ENCODE peak calls at places on chromosomes 13 and 19, in six cellular contexts. I is B cell, H is left ventricle myocardium inferior, Y is upper lobe of right lung, P is tibial artery, Z is fibroblast of lung. W is an unnamed sample.

GRCh38 chr13:26022538-26023292 is 29.1 kb downstream of the SHISA2 start:
- DNase-seq in I (no peak), H (peak; percentile 83), Y (peak; percentile 87), P (peak; percentile 81), Z (peak; percentile 77), W (no peak)

GRCh38 chr13:63044617-63045016 is 1629.0 kb upstream of the PCDH20 start:
- DNase-seq in I (no peak), H (no peak), Y (no peak), P (no peak), Z (no peak), W (no peak)

GRCh38 chr13:94595006-94595942 is 678 bp downstream of the TGDS start:
- DNase-seq in I (no peak), H (no peak), Y (no peak), P (no peak), Z (peak; percentile 29), W (peak; percentile 21)

GRCh38 chr19:6765738-6766356 is 1.4 kb downstream of the SH2D3A start:
- DNase-seq in I (no peak), H (no peak), Y (peak; percentile 95), P (no peak), Z (no peak), W (peak; percentile 2)

GRCh38 chr13:99275093-99275469 is 16.9 kb upstream of the GPR18 start:
- DNase-seq in I (no peak), H (no peak), Y (no peak), P (no peak), Z (peak; percentile 23), W (no peak)

GRCh38 chr19:862529-863304 is 3.3 kb downstream of the CFD start:
- DNase-seq in I (peak; percentile 88), H (no peak), Y (peak; percentile 88), P (peak; percentile 80), Z (peak; percentile 56), W (peak; percentile 91)

GRCh38 chr19:6223461-6224307 is 56.1 kb downstream of the MLLT1 start:
- DNase-seq in I (no peak), H (no peak), Y (no peak), P (no peak), Z (no peak), W (no peak)

GRCh38 chr19:43820098-43820860 is 6.8 kb upstream of the ZNF283 start:
- DNase-seq in I (no peak), H (peak; percentile 54), Y (peak; percentile 71), P (no peak), Z (peak; percentile 66), W (peak; percentile 19)

GRCh38 chr13:106036870-106037269 is 498.6 kb downstream of the EFNB2 start:
- DNase-seq in I (no peak), H (no peak), Y (no peak), P (no peak), Z (no peak), W (no peak)

GRCh38 chr19:35704218-35704617 is at the start of gene ZBTB32:
- DNase-seq in I (no peak), H (no peak), Y (no peak), P (no peak), Z (peak; percentile 47), W (peak; percentile 39)

GRCh38 chr13:79451500-79451962 is 29.4 kb upstream of the NDFIP2 start:
- DNase-seq in I (no peak), H (no peak), Y (no peak), P (no peak), Z (peak; percentile 71), W (peak; percentile 65)

GRCh38 chr19:5134683-5135082 is 165.8 kb downstream of the KDM4B start:
- DNase-seq in I (no peak), H (no peak), Y (no peak), P (no peak), Z (no peak), W (no peak)

GRCh38 chr19:44306283-44306682 is 1.5 kb upstream of the ZNF235 start:
- DNase-seq in I (no peak), H (no peak), Y (no peak), P (no peak), Z (no peak), W (no peak)

GRCh38 chr19:55247621-55248099 is 11.2 kb downstream of the PPP6R1 start:
- DNase-seq in I (peak; percentile 13), H (peak; percentile 56), Y (peak; percentile 82), P (no peak), Z (no peak), W (no peak)

GRCh38 chr13:46961719-46962118 is 64.9 kb upstream of the HTR2A start:
- DNase-seq in I (no peak), H (no peak), Y (no peak), P (no peak), Z (peak; percentile 82), W (peak; percentile 76)

GRCh38 chr19:30224689-30225606 is 147.2 kb upstream of the ZNF536 start:
- DNase-seq in I (peak; percentile 50), H (no peak), Y (no peak), P (no peak), Z (peak; percentile 9), W (peak; percentile 37)

GRCh38 chr19:30221176-30221575 is 151.0 kb upstream of the ZNF536 start:
- DNase-seq in I (no peak), H (no peak), Y (no peak), P (peak; percentile 11), Z (no peak), W (no peak)

GRCh38 chr19:30222993-30223865 is 149.0 kb upstream of the ZNF536 start:
- DNase-seq in I (no peak), H (no peak), Y (no peak), P (no peak), Z (no peak), W (peak; percentile 19)

GRCh38 chr19:30223866-30224688 is 148.1 kb upstream of the ZNF536 start:
- DNase-seq in I (no peak), H (no peak), Y (no peak), P (no peak), Z (no peak), W (no peak)

GRCh38 chr19:30222428-30222873 is 149.7 kb upstream of the ZNF536 start:
- DNase-seq in I (no peak), H (no peak), Y (no peak), P (no peak), Z (no peak), W (peak; percentile 74)
- TF ChIP-seq CTCF in I (peak; percentile 28), H (peak; percentile 80), Y (peak; percentile 55), P (peak; percentile 10), Z (peak; percentile 33), W (peak; percentile 69)

DNA sequence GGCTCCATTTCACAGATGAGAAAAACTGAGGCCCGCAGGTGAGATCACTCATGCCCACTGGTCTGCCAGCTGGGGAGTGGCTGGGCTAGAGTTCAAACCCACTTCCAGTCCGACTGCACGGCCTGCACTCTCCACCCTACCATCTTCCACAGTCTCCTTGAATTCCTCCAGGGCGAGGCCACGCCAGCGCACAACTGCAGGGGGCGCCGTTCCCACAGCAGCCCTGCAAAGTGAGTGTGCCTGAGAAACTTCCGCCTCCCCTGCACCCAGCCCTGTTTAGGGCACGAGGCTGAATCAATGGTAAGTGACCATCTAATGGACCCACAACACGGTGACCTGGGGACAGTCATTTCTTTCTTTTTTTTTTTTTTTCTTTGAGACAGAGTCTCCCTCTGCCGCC is 829 bp upstream of the ATCAY start:
- DNase-seq in I (no peak), H (no peak), Y (no peak), P (no peak), Z (no peak), W (no peak)
- TF ChIP-seq CTCF in I (no peak), H (no peak), Y (no peak), P (no peak), Z (no peak), W (peak; percentile 14)

GRCh38 chr19:2665103-2665502 is 37.4 kb downstream of the GNG7 start:
- DNase-seq in I (no peak), H (peak; percentile 46), Y (no peak), P (no peak), Z (no peak), W (no peak)

GRCh38 chr19:2663920-2664571 is 38.4 kb downstream of the GNG7 start:
- DNase-seq in I (peak; percentile 81), H (peak; percentile 84), Y (no peak), P (no peak), Z (no peak), W (peak; percentile 77)

GRCh38 chr19:2659856-2660432 is 42.5 kb downstream of the GNG7 start:
- DNase-seq in I (no peak), H (no peak), Y (no peak), P (no peak), Z (no peak), W (no peak)

GRCh38 chr19:2666344-2666994 is 36.0 kb downstream of the GNG7 start:
- DNase-seq in I (no peak), H (no peak), Y (no peak), P (no peak), Z (no peak), W (no peak)

DNA sequence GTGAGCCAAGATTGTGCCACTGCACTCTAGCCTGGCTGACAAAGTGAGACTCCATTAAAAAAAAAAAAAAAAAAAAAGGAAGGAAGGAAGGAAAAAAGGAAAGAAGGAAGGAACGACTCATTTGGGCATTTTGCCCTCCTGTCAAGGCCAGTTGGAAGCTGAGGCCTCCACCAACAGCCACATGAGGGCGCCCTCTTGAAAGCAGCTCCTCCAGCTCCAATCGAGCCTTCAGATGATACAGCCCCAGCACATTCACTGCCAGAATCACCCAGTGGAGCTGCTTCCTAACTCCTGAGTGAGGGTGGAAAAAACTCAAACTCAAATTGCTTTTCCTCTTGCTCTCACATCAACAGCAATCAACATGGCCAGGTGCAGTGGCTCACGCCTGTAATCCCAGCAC is 40.9 kb downstream of the GNG7 start:
- DNase-seq in I (no peak), H (no peak), Y (no peak), P (no peak), Z (no peak), W (no peak)
- TF ChIP-seq CTCF in I (no peak), H (no peak), Y (peak; percentile 11), P (no peak), Z (peak; percentile 11), W (peak; percentile 34)

GRCh38 chr13:28754698-28755545 is 36.2 kb upstream of the SLC46A3 start:
- DNase-seq in I (no peak), H (peak; percentile 36), Y (no peak), P (no peak), Z (peak; percentile 1), W (peak; percentile 33)

GRCh38 chr13:28753946-28754345 is 35.2 kb upstream of the SLC46A3 start:
- DNase-seq in I (no peak), H (no peak), Y (no peak), P (no peak), Z (no peak), W (no peak)

GRCh38 chr13:28755546-28755870 is 36.7 kb upstream of the SLC46A3 start:
- DNase-seq in I (no peak), H (no peak), Y (no peak), P (no peak), Z (no peak), W (no peak)

GRCh38 chr13:28751210-28751935 is 32.6 kb upstream of the SLC46A3 start:
- DNase-seq in I (no peak), H (no peak), Y (no peak), P (no peak), Z (no peak), W (no peak)

DNA sequence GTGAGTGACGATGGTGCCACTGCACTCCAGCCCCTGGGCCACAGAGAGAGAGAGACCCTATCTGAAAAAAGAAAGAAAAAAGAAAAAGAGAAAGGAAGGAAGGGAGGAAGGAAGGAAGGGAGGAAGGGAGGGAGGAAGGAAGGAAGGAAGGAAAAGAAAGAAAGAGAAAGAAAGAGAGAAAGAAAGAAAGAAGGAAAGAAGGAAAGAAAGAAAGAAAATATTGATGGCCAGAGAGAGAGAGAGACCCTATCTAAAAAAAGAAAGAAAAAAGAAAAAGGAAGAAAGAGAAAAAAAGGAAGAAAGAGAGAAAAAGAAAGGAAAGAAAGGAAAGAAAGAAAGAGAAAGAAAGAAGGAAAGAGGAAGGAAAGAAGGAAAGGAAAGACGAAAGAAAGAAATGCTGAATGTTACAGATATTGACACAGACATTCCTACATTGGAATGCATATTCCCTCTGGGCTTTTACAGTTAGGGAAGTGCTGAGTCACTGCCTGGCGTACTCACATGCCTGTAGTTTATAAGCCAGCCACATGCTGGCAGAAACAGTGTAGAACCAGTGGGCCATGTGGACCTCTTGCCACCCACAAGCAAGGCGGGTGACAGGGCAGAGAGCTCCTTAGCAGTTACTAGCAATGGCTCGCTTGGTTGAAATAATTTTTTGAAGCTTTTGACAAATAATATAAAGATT is 34.6 kb upstream of the SLC46A3 start:
- DNase-seq in I (no peak), H (peak; percentile 21), Y (peak; percentile 69), P (peak; percentile 82), Z (peak; percentile 70), W (no peak)
- TF ChIP-seq CTCF in I (no peak), H (peak; percentile 24), Y (peak; percentile 14), P (peak; percentile 12), Z (no peak), W (no peak)